ENCODE peak calls at places on chromosomes 16 and 17, in eight cellular contexts. N, U, L, M, R, G, H and Y are unnamed samples.

GRCh38 chr17:79971651-79972050 is 64.0 kb downstream of the TBC1D16 start:
- DNase-seq in R (no peak), L (no peak), M (no peak), N (no peak), H (no peak), G (no peak), U (no peak), Y (no peak)

GRCh38 chr16:65660390-65660789 is 538.5 kb upstream of the CDH11 start:
- DNase-seq in G (no peak), M (peak; percentile 16), N (no peak), R (no peak), H (no peak), U (no peak), L (no peak), Y (no peak)

GRCh38 chr17:59154335-59154720 is 658 bp downstream of the SKA2 start:
- DNase-seq in R (peak; percentile 28), N (no peak), U (peak; percentile 20), L (no peak), H (peak; percentile 58), M (peak; percentile 73), G (peak; percentile 21), Y (peak; percentile 73)

GRCh38 chr17:43695968-43696865 is 34.5 kb upstream of the MEOX1 start:
- DNase-seq in G (no peak), H (no peak), R (no peak), M (peak; percentile 75), N (no peak), U (no peak), L (no peak), Y (no peak)

GRCh38 chr16:22789281-22789945 is 24.5 kb upstream of the HS3ST2 start:
- DNase-seq in N (no peak), U (no peak), R (no peak), L (no peak), H (no peak), M (no peak), G (no peak), Y (no peak)

GRCh38 chr17:42904110-42904469 is 3.5 kb downstream of the G6PC1 start:
- DNase-seq in U (no peak), G (no peak), R (no peak), M (no peak), H (no peak), L (no peak), N (no peak), Y (no peak)

GRCh38 chr16:88375236-88376052 is 7.3 kb upstream of the ZNF469 start:
- DNase-seq in L (no peak), M (no peak), U (no peak), R (peak; percentile 17), H (no peak), N (no peak), G (no peak), Y (no peak)

GRCh38 chr17:77453613-77454559 is 313.1 kb downstream of the SEC14L1 start:
- DNase-seq in G (no peak), H (no peak), R (no peak), N (no peak), U (no peak), L (no peak), M (no peak), Y (peak; percentile 87)